ENCODE peak calls at places on chromosomes 7 and 10, in six cellular contexts. L, G, F, Y, J and U are unnamed samples.

GRCh38 chr7:79096361-79096805 is 357.1 kb downstream of the MAGI2 start:
- DNase-seq in Y (no peak), G (peak), L (no peak), J (no peak), F (no peak), U (no peak)

GRCh38 chr7:50812847-50813475 is 30.3 kb upstream of the GRB10 start:
- DNase-seq in F (no peak), Y (no peak), L (no peak), G (peak), J (peak), U (no peak)

GRCh38 chr10:127906548-127907377 is at the start of gene PTPRE:
- DNase-seq in F (peak), Y (peak), G (peak), J (peak), L (peak), U (peak)

GRCh38 chr7:2894118-2894940 is 50.2 kb upstream of the GNA12 start:
- DNase-seq in F (peak), J (no peak), L (no peak), G (no peak), Y (no peak), U (no peak)

GRCh38 chr7:14739496-14740185 is 162.9 kb downstream of the DGKB start:
- DNase-seq in G (no peak), L (no peak), Y (no peak), J (no peak), F (no peak), U (no peak)

GRCh38 chr10:133335238-133336122 is 1.2 kb downstream of the CALY start:
- DNase-seq in G (no peak), F (peak), L (peak), J (peak), Y (peak), U (no peak)

GRCh38 chr10:92689663-92690210 is at the start of gene HHEX:
- DNase-seq in G (peak), J (peak), F (peak), L (peak), Y (peak), U (no peak)

GRCh38 chr7:111113263-111114017 is 22.5 kb downstream of the LRRN3 start:
- DNase-seq in Y (no peak), L (no peak), J (peak), G (peak), F (no peak), U (no peak)

GRCh38 chr10:42973870-42974692 is 102.8 kb upstream of the RET start:
- DNase-seq in Y (no peak), G (no peak), F (peak), L (no peak), J (no peak), U (no peak)

GRCh38 chr7:90495241-90495640 is 25.8 kb downstream of the PTTG1IP2 start:
- DNase-seq in Y (no peak), J (no peak), G (no peak), L (no peak), F (no peak), U (no peak)

GRCh38 chr7:30760514-30761213 is 8.7 kb downstream of the INMT start:
- DNase-seq in J (no peak), F (no peak), G (no peak), L (no peak), Y (no peak), U (no peak)
- H3K27ac ChIP-seq in J (no peak), F (no peak), G (no peak), L (no peak), Y (no peak), U (no peak)

GRCh38 chr10:70592186-70592735 is 10.3 kb downstream of the PRF1 start:
- DNase-seq in L (no peak), G (no peak), J (no peak), F (peak), Y (no peak), U (no peak)

GRCh38 chr10:70588852-70589570 is 13.5 kb downstream of the PRF1 start:
- DNase-seq in L (no peak), Y (no peak), F (no peak), J (no peak), G (no peak), U (no peak)

GRCh38 chr10:70590663-70591416 is 11.7 kb downstream of the PRF1 start:
- DNase-seq in G (no peak), J (no peak), Y (no peak), L (no peak), F (peak), U (no peak)

GRCh38 chr10:70588255-70588654 is 14.3 kb downstream of the PRF1 start:
- DNase-seq in L (no peak), Y (no peak), F (no peak), J (no peak), G (no peak), U (no peak)

GRCh38 chr10:70589762-70590662 is 12.5 kb downstream of the PRF1 start:
- DNase-seq in L (no peak), F (peak), Y (no peak), J (no peak), G (no peak), U (no peak)
- H3K27ac ChIP-seq in L (no peak), F (no peak), Y (no peak), J (no peak), G (no peak), U (peak)

GRCh38 chr10:120966657-120967045 is 115.5 kb downstream of the WDR11 start:
- DNase-seq in G (no peak), Y (no peak), F (no peak), L (no peak), J (no peak), U (no peak)

GRCh38 chr10:120972259-120972658 is 121.1 kb downstream of the WDR11 start:
- DNase-seq in F (no peak), J (no peak), L (no peak), Y (no peak), G (no peak), U (no peak)

GRCh38 chr10:120970595-120971529 is 119.7 kb downstream of the WDR11 start:
- DNase-seq in J (no peak), F (no peak), Y (no peak), L (no peak), G (no peak), U (peak)

GRCh38 chr10:120971671-120972070 is 120.5 kb downstream of the WDR11 start:
- DNase-seq in G (no peak), L (no peak), Y (no peak), J (no peak), F (no peak), U (no peak)

DNA sequence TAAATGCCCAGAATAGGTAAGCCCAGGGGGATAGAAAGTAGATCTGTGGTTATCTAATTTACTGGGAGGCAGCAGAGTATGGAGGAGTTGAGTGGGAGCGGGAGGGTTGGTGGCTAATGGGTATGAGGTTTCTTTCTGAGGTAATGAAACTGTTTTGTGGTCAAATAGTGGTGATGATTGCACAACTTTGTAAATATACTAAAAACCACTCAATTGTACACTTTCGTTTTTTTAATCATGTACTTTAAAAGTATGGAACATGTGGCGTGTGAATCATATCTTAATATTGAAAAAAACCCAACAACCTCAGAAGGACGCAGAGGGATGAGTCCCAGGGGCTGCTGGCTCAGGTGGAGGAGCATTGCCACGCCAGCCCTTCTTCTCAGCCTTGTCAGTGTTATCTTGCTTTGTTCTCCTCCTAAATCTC is 118.1 kb downstream of the WDR11 start:
- DNase-seq in L (no peak), Y (no peak), J (no peak), G (peak), F (no peak), U (no peak)
- H3K27ac ChIP-seq in L (no peak), Y (no peak), J (no peak), G (no peak), F (no peak), U (no peak)

GRCh38 chr10:97230146-97230545 is 44.4 kb upstream of the SLIT1 start:
- DNase-seq in G (no peak), J (no peak), L (no peak), F (no peak), Y (no peak), U (no peak)
- H3K27ac ChIP-seq in G (no peak), J (no peak), L (no peak), F (no peak), Y (no peak), U (no peak)

GRCh38 chr10:6187278-6187677 is 15.5 kb upstream of the PFKFB3 start:
- DNase-seq in F (no peak), G (no peak), Y (no peak), J (no peak), L (no peak), U (no peak)

GRCh38 chr10:6194291-6194690 is 8.4 kb upstream of the PFKFB3 start:
- DNase-seq in G (no peak), F (no peak), J (no peak), L (no peak), Y (no peak), U (no peak)

GRCh38 chr10:6195376-6195775 is 7.4 kb upstream of the PFKFB3 start:
- DNase-seq in L (no peak), Y (no peak), G (no peak), F (no peak), J (no peak), U (no peak)

GRCh38 chr10:6191147-6191546 is 11.6 kb upstream of the PFKFB3 start:
- DNase-seq in F (no peak), L (no peak), G (no peak), Y (no peak), J (no peak), U (no peak)

DNA sequence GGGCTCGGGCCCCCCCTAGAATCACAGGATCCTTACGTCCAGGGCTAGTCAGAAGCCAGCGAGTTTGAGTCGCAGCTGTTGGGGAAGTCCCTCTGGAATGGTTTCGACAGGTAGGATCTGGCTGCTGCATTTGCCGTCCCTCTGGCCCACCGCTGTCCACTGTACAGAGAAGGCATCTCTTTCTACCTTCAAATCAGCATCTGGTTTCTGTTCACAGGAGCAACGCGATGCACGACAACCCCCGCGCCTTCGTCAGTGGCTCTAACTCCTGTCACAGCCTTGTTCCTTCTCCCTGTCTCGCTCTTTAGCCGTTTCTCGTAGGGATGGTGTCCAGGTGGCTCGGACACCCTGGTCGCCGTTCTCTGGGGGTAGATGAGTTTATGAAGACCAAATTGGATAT is 11.2 kb upstream of the PFKFB3 start:
- DNase-seq in L (no peak), J (no peak), F (no peak), Y (no peak), G (no peak), U (peak)
- H3K27ac ChIP-seq in L (no peak), J (no peak), F (no peak), Y (no peak), G (no peak), U (peak)

DNA sequence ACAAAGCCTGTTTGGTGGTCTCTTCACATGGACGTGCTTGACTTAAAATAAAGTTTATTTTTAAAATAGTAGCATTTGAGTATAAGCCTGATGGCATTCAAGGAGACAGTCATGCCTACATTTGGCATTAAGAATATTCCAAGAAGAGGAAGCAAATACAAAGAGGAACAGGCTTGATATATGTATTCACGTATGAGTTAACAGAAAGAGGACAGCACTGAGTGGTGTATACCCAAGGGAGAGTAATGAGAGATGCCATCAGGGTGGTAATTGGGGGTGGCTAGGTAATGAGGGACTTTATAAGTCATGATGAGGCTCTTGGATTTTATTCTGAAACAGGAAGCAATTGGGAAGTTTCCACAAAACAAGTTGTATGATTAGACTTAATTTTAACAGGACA is 363.3 kb downstream of the SEMA3D start:
- DNase-seq in G (no peak), J (no peak), Y (no peak), F (no peak), L (no peak), U (no peak)
- H3K27ac ChIP-seq in G (no peak), J (no peak), Y (no peak), F (no peak), L (no peak), U (no peak)

GRCh38 chr10:28812384-28813372 is 135.4 kb downstream of the BAMBI start:
- DNase-seq in Y (no peak), J (no peak), L (no peak), G (no peak), F (no peak), U (peak)
- H3K27ac ChIP-seq in Y (no peak), J (no peak), L (no peak), G (no peak), F (no peak), U (no peak)

DNA sequence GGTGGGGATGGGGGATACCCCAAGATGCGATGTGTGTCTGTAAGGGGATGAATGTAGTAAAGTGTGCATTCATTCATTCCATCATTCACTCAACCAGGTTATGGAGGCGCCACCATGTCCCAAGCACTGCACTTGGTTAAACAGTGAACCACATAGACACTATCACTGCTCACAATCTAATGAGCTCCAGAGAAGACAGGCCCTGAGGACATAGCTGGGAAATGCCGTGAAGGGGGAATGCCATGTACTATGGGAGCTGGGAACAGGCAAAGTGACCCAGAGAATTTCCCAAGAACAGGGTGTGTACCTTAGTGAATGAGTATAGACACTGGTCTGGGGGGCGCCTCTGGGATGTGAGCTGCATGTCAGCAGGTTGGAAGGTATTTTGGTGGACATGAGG is 44.5 kb upstream of the LBX1 start:
- DNase-seq in G (peak), J (no peak), F (no peak), L (no peak), Y (no peak), U (no peak)
- H3K27ac ChIP-seq in G (no peak), J (no peak), F (no peak), L (no peak), Y (no peak), U (no peak)

GRCh38 chr10:110701618-110701971 is 57.5 kb downstream of the RBM20 start:
- DNase-seq in Y (no peak), F (no peak), L (no peak), G (no peak), J (no peak), U (no peak)
- H3K27ac ChIP-seq in Y (no peak), F (no peak), L (no peak), G (no peak), J (no peak), U (no peak)

GRCh38 chr7:95684037-95684436 is 87.7 kb upstream of the PDK4 start:
- DNase-seq in Y (no peak), F (no peak), J (peak), L (no peak), G (peak), U (no peak)
- H3K27ac ChIP-seq in Y (no peak), F (no peak), J (peak), L (no peak), G (no peak), U (no peak)